ENCODE peak calls at places on chromosomes 3 and 15, in seven cellular contexts. U, V, L, C, N, M and A are unnamed samples.

GRCh38 chr3:182118081-182118480 is 406.4 kb downstream of the SOX2 start:
- DNase-seq in N (peak; percentile 67), M (no peak), U (no peak), L (no peak), V (no peak), C (no peak), A (no peak)

GRCh38 chr3:14407203-14407602 is 4.8 kb downstream of the SLC6A6 start:
- DNase-seq in V (no peak), M (no peak), C (no peak), L (no peak), U (no peak), N (no peak), A (no peak)

GRCh38 chr15:42282344-42282743 is 9.1 kb upstream of the TMEM87A start:
- DNase-seq in U (no peak), L (no peak), M (no peak), N (no peak), V (no peak), C (no peak), A (no peak)

GRCh38 chr3:73558399-73559075 is 66.2 kb downstream of the PDZRN3 start:
- DNase-seq in N (no peak), U (peak; percentile 30), M (no peak), L (no peak), V (no peak), C (no peak), A (no peak)

GRCh38 chr3:18112976-18113766 is 312.0 kb downstream of the SATB1 start:
- DNase-seq in M (no peak), N (no peak), U (no peak), L (no peak), C (no peak), V (no peak), A (no peak)

GRCh38 chr15:60020736-60021135 is 16.6 kb downstream of the FOXB1 start:
- DNase-seq in N (no peak), V (no peak), M (no peak), L (no peak), C (no peak), U (no peak), A (no peak)

GRCh38 chr15:63019539-63020109 is 22.9 kb upstream of the TPM1 start:
- DNase-seq in V (no peak), M (no peak), C (no peak), L (no peak), U (peak; percentile 82), N (peak; percentile 76), A (peak; percentile 28)

GRCh38 chr15:87764461-87765236 is 491.9 kb downstream of the NTRK3 start:
- DNase-seq in V (no peak), N (peak; percentile 43), U (peak; percentile 86), L (no peak), C (peak; percentile 59), M (no peak), A (peak; percentile 72)

GRCh38 chr15:49619226-49619625 is 1.4 kb downstream of the FAM227B start:
- DNase-seq in C (no peak), N (no peak), U (no peak), V (no peak), L (no peak), M (no peak), A (no peak)

GRCh38 chr3:70736009-70736408 is 423.6 kb upstream of the MDFIC2 start:
- DNase-seq in C (no peak), L (no peak), M (no peak), V (no peak), N (no peak), U (no peak), A (peak; percentile 37)

GRCh38 chr3:26623409-26624208 is 1.0 kb downstream of the LRRC3B start:
- DNase-seq in U (no peak), M (no peak), V (no peak), N (no peak), C (peak; percentile 21), L (no peak), A (no peak)

GRCh38 chr3:177523072-177523675 is 325.9 kb upstream of the TBL1XR1 start:
- DNase-seq in N (no peak), M (no peak), V (no peak), L (no peak), U (no peak), C (no peak), A (no peak)

GRCh38 chr15:78807359-78807758 is 3.9 kb downstream of the ADAMTS7 start:
- DNase-seq in U (no peak), L (no peak), N (no peak), C (no peak), M (no peak), V (no peak), A (no peak)